ENCODE peak calls at places on chromosome 1, in five cellular contexts. D is K562, A is SK-N-SH, Z is GM12891, F is GM12878. P is an unnamed sample.

GRCh38 chr1:81509619-81510018 is 291.1 kb upstream of the ADGRL2 start:
- DNase-seq in F (no peak), D (no peak), Z (no peak), A (no peak), P (no peak)

GRCh38 chr1:150808134-150808533 is at the start of gene CTSK:
- DNase-seq in Z (no peak), A (no peak), D (no peak), F (no peak), P (no peak)

GRCh38 chr1:22414244-22414751 is 37.4 kb upstream of the ZBTB40 start:
- DNase-seq in D (peak; percentile 41), Z (no peak), A (no peak), F (no peak), P (no peak)

GRCh38 chr1:44049839-44050238 is 18.6 kb upstream of the SLC6A9 start:
- DNase-seq in F (no peak), Z (no peak), D (no peak), A (no peak), P (no peak)

GRCh38 chr1:206693029-206693428 is 8.3 kb downstream of the MAPKAPK2 start:
- DNase-seq in A (no peak), F (no peak), Z (no peak), D (peak; percentile 44), P (no peak)

GRCh38 chr1:6062670-6063069 is 17.0 kb downstream of the KCNAB2 start:
- DNase-seq in Z (no peak), D (no peak), F (no peak), A (no peak), P (no peak)

GRCh38 chr1:190880352-190880751 is 402.7 kb upstream of the BRINP3 start:
- DNase-seq in A (no peak), F (no peak), Z (no peak), D (no peak), P (no peak)

GRCh38 chr1:167401260-167401873 is 117.0 kb downstream of the CD247 start:
- DNase-seq in Z (peak; percentile 6), A (peak; percentile 48), F (peak; percentile 11), D (peak; percentile 78), P (no peak)

GRCh38 chr1:205438213-205439158 is 16.6 kb upstream of the LEMD1 start:
- DNase-seq in F (no peak), A (peak; percentile 83), Z (no peak), D (peak; percentile 75), P (no peak)

GRCh38 chr1:198641506-198641905 is 2.7 kb downstream of the PTPRC start:
- DNase-seq in A (no peak), F (no peak), Z (no peak), D (peak; percentile 52), P (no peak)

GRCh38 chr1:208919371-208919770 is 664.1 kb upstream of the CAMK1G start:
- DNase-seq in D (no peak), Z (no peak), A (no peak), F (no peak), P (no peak)

GRCh38 chr1:4654764-4655673 is 610 bp downstream of the AJAP1 start:
- DNase-seq in D (no peak), F (no peak), Z (no peak), A (peak; percentile 82), P (no peak)

GRCh38 chr1:35717911-35718476 is 690 bp downstream of the C1orf216 start:
- DNase-seq in D (peak; percentile 87), F (no peak), A (peak; percentile 60), Z (no peak), P (no peak)

GRCh38 chr1:108590947-108591346 is 31.0 kb downstream of the EEIG2 start:
- DNase-seq in D (no peak), Z (no peak), F (no peak), A (no peak), P (no peak)

GRCh38 chr1:52368383-52369172 is 2.6 kb upstream of the CC2D1B start:
- DNase-seq in D (no peak), A (peak; percentile 79), Z (no peak), F (no peak), P (peak; percentile 53)

GRCh38 chr1:207918571-207918970 is 7.6 kb upstream of the CD34 start:
- DNase-seq in Z (no peak), A (no peak), D (no peak), F (no peak), P (no peak)

GRCh38 chr1:35202048-35202719 is 9.2 kb upstream of the SFPQ start:
- DNase-seq in Z (peak; percentile 53), A (peak; percentile 72), F (peak; percentile 40), D (peak; percentile 89), P (peak; percentile 57)

GRCh38 chr1:161738627-161739287 is 10.8 kb upstream of the DUSP12 start:
- DNase-seq in Z (no peak), D (peak; percentile 88), A (peak; percentile 9), F (peak; percentile 93), P (no peak)

GRCh38 chr1:234553241-234554156 is 56.5 kb downstream of the IRF2BP2 start:
- DNase-seq in F (no peak), Z (no peak), A (peak; percentile 82), D (peak; percentile 82), P (no peak)

GRCh38 chr1:214676747-214677146 is 73.8 kb downstream of the CENPF start:
- DNase-seq in F (no peak), D (no peak), A (no peak), Z (no peak), P (no peak)

GRCh38 chr1:41957568-41957967 is 38.8 kb upstream of the HIVEP3 start:
- DNase-seq in Z (no peak), D (no peak), F (no peak), A (no peak), P (no peak)
- TF ChIP-seq POLR2AphosphoS5 in Z (no peak), D (no peak), F (no peak), A (peak; percentile 51), P (no peak)

DNA sequence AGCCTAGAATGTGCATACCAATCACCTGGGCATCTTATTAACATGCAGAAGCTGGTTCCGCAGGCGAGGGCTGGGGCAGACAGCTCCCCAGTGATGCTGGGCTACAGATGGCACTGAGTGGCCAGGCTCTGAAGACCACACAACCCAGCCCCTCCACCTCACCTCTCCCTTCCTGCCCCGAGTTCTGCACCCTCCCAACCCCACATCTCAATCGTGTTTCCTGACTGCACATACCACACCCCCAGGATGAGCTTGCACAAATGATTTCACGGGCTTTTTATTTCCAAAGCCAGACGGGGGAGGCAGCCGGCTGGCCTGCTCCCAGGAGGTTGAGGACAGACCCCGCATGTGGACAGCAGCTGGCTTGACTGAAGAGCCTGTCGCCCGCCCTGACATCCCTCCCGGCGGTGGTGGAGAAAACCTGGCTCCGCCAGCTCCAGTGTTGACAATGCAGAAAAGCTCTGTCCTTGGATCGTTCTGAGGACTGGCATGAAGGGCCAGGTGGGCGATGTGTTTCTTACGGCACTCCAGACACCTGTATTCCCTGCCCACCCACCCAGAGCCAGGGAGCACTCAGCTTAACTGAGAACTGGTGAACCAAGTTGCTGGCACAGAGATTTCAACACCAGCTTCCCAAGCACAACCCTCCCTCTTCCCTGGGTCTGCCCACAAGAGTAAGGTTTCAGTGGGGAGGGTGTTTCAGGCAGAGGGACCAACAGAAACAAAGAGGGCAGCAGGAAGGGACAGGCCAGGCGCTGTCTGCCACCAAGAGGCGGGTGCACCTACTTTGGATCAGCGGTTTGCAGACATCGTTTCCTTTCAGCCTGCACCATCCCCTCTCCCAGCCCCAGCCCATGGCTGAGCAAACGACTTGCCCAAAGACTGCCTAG is 21.6 kb upstream of the ALDH4A1 start:
- DNase-seq in Z (no peak), F (no peak), A (peak; percentile 90), D (no peak), P (no peak)
- TF ChIP-seq TAF1 in Z (no peak), F (no peak), A (no peak), D (no peak), P (no peak)

GRCh38 chr1:224057461-224058199 is 56.3 kb upstream of the FBXO28 start:
- DNase-seq in D (no peak), A (no peak), Z (no peak), F (no peak), P (no peak)
- TF ChIP-seq POLR2AphosphoS5 in D (no peak), A (no peak), Z (no peak), F (no peak), P (no peak)

GRCh38 chr1:232428781-232429530 is 201.0 kb downstream of the SIPA1L2 start:
- DNase-seq in D (no peak), A (no peak), F (no peak), Z (no peak), P (no peak)
- TF ChIP-seq TAF1 in D (no peak), A (no peak), F (no peak), Z (no peak), P (no peak)

GRCh38 chr1:30692201-30692947 is 31.0 kb downstream of the MATN1 start:
- DNase-seq in D (no peak), F (no peak), Z (no peak), A (no peak), P (no peak)

GRCh38 chr1:30692948-30693301 is 30.5 kb downstream of the MATN1 start:
- DNase-seq in Z (no peak), D (no peak), A (no peak), F (no peak), P (no peak)

GRCh38 chr1:30694248-30695175 is 28.9 kb downstream of the MATN1 start:
- DNase-seq in A (no peak), F (no peak), D (no peak), Z (no peak), P (no peak)

GRCh38 chr1:30693366-30693765 is 30.0 kb downstream of the MATN1 start:
- DNase-seq in Z (no peak), F (no peak), D (no peak), A (no peak), P (no peak)

GRCh38 chr1:30693820-30694219 is 29.6 kb downstream of the MATN1 start:
- DNase-seq in A (no peak), D (no peak), F (no peak), Z (no peak), P (no peak)
- TF ChIP-seq POLR2AphosphoS5 in A (no peak), D (no peak), F (no peak), Z (no peak), P (no peak)

DNA sequence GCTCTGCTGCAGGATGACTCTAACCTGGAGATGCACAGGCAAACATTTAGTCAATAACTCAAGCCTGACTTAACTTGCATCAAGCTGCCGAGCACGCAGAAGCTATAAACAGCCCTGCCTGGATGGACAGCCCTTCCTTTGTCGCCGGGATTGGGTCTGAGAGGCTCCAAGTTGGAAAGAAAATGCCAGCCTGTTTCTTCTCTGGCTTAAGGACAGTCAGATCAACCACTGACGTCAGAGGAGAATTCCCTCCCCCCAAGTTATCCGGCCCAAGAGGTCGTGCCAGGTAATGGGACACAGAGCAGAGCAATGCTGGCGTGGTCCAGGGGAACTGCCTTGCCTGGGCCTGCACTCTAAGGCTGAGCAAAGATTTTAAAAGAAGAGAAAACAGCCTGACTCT is 27.1 kb upstream of the LRRC38 start:
- DNase-seq in F (no peak), A (no peak), Z (no peak), D (no peak), P (no peak)
- TF ChIP-seq TAF1 in F (no peak), A (no peak), Z (no peak), D (no peak), P (no peak)

GRCh38 chr1:156114919-156115513 is 505 bp downstream of the LMNA start:
- DNase-seq in D (peak; percentile 69), A (peak; percentile 70), F (no peak), Z (no peak), P (no peak)
- TF ChIP-seq POLR2AphosphoS5 in D (peak; percentile 37), A (no peak), F (no peak), Z (no peak), P (no peak)

P was measured in GM12892.